ENCODE peak calls at places on chromosomes 3 and 15, in four cellular contexts. M is cardiac fibroblast, U is BJ, O is mammary epithelial cell. D is an unnamed sample.

GRCh38 chr3:38519651-38520050 is 23.5 kb downstream of the EXOG start:
- DNase-seq in U (no peak), M (no peak), O (no peak), D (no peak)

GRCh38 chr15:71097890-71098289 is 17.4 kb upstream of the THSD4 start:
- DNase-seq in M (no peak), O (no peak), U (no peak), D (no peak)

GRCh38 chr15:43958894-43959330 is 132.1 kb downstream of the WDR76 start:
- DNase-seq in M (peak; percentile 51), U (peak; percentile 73), O (peak; percentile 46), D (no peak)

GRCh38 chr3:35932995-35933394 is 293.7 kb downstream of the ARPP21 start:
- DNase-seq in O (peak; percentile 75), U (peak; percentile 57), M (peak; percentile 93), D (no peak)

GRCh38 chr3:85835857-85836470 is 877.2 kb downstream of the CADM2 start:
- DNase-seq in M (no peak), U (no peak), O (no peak), D (no peak)

GRCh38 chr3:185341616-185342457 is 21.1 kb upstream of the MAP3K13 start:
- DNase-seq in M (no peak), O (no peak), U (no peak), D (no peak)

GRCh38 chr3:36648241-36649034 is 115.9 kb downstream of the DCLK3 start:
- DNase-seq in O (peak; percentile 85), U (peak; percentile 96), M (peak; percentile 73), D (no peak)

GRCh38 chr15:76286231-76286879 is 24.9 kb downstream of the ETFA start:
- DNase-seq in M (peak; percentile 5), O (no peak), U (no peak), D (no peak)

GRCh38 chr15:68315035-68315434 is 37.5 kb downstream of the FEM1B start:
- DNase-seq in U (no peak), O (no peak), M (no peak), D (no peak)

GRCh38 chr3:11648735-11649134 is 5.0 kb upstream of the VGLL4 start:
- DNase-seq in M (no peak), O (no peak), U (no peak), D (no peak)

GRCh38 chr3:13479332-13479581 is 849 bp upstream of the HDAC11 start:
- DNase-seq in O (no peak), U (no peak), M (peak; percentile 41), D (no peak)

GRCh38 chr15:38283010-38283409 is 30.4 kb downstream of the SPRED1 start:
- DNase-seq in O (no peak), M (no peak), U (no peak), D (no peak)

GRCh38 chr3:155286745-155287144 is 6.7 kb downstream of the STRIT1 start:
- DNase-seq in M (no peak), O (peak; percentile 28), U (no peak), D (no peak)

GRCh38 chr3:129461461-129462146 is 21.6 kb downstream of the IFT122 start:
- DNase-seq in M (peak; percentile 79), U (no peak), O (peak; percentile 82), D (no peak)

DNA sequence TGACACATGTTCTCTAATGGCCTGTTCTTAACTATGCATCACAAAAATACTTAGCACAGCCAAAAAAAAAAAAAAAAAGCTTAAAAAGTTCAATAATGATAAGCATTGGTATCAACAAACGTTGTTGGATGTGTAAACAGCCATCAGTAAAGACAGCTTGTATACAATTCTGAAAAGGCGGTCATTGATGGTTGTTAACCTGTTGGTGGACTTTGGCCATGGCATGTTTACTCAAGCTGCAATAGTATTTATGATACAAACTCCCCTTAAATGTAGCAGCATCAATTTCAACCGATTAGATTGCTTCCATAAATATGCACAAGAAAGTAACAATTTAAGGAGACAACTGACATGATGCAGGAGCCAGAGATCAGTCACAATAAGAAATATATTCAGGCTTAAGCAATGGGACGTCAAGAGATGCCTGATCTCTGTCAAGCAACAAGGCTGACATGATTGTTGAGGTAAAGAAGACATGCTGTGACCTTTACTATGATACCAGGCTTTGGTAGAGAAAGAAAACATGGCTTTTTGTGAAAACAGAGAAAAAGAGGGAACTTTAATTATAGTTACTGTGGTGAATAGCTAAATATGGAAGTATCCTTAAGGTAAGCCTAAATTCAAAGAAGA is 14.2 kb upstream of the SLC7A14 start:
- DNase-seq in U (no peak), O (no peak), M (no peak), D (no peak)
- TF ChIP-seq CTCF in U (no peak), O (no peak), M (no peak), D (no peak)

GRCh38 chr3:33146791-33147445 is 33.1 kb downstream of the CRTAP start:
- DNase-seq in M (peak; percentile 60), U (no peak), O (no peak), D (no peak)

GRCh38 chr3:33145221-33145900 is 31.5 kb downstream of the CRTAP start:
- DNase-seq in O (no peak), U (no peak), M (no peak), D (no peak)

GRCh38 chr3:33141006-33141405 is 27.2 kb downstream of the CRTAP start:
- DNase-seq in O (no peak), M (no peak), U (no peak), D (no peak)

GRCh38 chr3:33145901-33146580 is 32.2 kb downstream of the CRTAP start:
- DNase-seq in U (no peak), M (no peak), O (no peak), D (no peak)

GRCh38 chr3:33144433-33144832 is 30.6 kb downstream of the CRTAP start:
- DNase-seq in O (no peak), M (no peak), U (no peak), D (no peak)
- TF ChIP-seq CTCF in O (peak; percentile 27), M (peak; percentile 40), U (peak; percentile 11), D (peak; percentile 45)

DNA sequence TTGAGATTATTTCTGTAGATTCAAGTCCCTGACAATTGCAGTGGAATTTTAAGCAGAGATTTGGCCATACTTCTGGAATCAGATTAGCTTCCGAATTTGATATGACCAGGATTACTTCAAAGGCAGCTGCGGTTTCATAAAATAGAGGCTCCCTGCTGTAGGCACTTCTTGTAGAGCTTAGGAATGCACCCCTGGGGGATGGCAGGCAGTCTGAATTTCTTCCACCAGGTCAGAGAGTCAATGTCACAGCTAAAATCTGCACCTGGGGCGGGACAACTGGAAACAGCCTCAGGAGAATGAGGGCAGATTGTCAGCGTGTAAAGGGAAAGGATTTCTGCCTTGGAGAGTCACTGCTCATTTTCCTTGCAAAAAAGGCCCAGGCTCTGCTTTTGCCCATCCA is 182.6 kb downstream of the ARRDC4 start:
- DNase-seq in M (no peak), U (no peak), O (no peak), D (no peak)
- TF ChIP-seq CTCF in M (no peak), U (no peak), O (no peak), D (no peak)

GRCh38 chr3:169390741-169391300 is 272.7 kb downstream of the MECOM start:
- DNase-seq in O (peak; percentile 16), U (no peak), M (peak; percentile 75), D (no peak)

GRCh38 chr3:169391672-169392071 is 271.8 kb downstream of the MECOM start:
- DNase-seq in O (no peak), U (no peak), M (no peak), D (no peak)

GRCh38 chr3:169389925-169390253 is 273.6 kb downstream of the MECOM start:
- DNase-seq in M (no peak), O (no peak), U (no peak), D (no peak)

GRCh38 chr3:169389211-169389924 is 274.1 kb downstream of the MECOM start:
- DNase-seq in O (no peak), M (peak; percentile 35), U (no peak), D (no peak)

DNA sequence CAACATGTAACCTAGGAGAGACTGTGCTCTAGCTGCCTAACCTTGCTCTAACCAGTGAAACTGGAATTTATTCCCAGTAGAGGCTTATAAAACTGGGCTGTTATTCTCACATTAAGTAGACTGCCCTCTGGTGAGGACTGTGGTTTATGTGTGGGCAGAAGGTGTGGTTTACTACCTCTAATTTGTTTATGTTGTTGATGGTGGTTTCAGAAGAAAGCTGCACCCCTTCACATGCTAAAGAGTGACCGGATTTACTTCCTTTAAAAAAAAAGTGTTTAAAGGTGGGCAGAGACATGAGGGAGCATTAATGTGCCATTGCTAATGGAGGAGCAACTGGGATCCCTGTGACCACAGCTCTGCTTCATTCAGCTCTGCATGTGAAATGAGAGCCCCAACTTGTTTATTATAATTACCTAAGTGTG is 273.2 kb downstream of the MECOM start:
- DNase-seq in U (no peak), M (peak; percentile 67), O (peak; percentile 49), D (no peak)
- TF ChIP-seq CTCF in U (no peak), M (no peak), O (peak; percentile 18), D (no peak)

GRCh38 chr3:74139648-74140047 is 474.8 kb downstream of the CNTN3 start:
- DNase-seq in O (no peak), U (no peak), M (no peak), D (no peak)
- TF ChIP-seq CTCF in O (peak; percentile 26), U (peak; percentile 29), M (peak; percentile 5), D (peak; percentile 33)

DNA sequence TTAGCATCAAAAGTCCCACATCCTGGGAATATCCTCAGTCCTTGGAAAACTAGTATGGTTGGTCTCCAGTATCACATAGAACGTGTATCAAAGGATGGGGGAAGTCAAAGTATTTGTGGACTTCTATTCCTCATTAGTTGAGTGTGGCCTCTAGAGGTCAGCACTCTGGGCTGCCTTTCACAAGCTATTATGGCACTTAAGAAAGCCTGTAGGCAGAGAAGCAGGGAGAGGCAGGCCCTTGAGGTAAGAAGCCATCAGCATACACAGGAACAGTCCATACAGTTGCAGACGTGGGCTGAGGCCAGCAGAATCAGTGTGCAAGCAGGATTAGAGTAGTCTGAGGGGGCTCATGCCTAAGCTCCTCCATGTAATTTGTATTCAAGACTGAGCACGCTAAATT is 341.7 kb downstream of the CLSTN2 start:
- DNase-seq in O (peak; percentile 20), M (peak; percentile 27), U (no peak), D (no peak)
- TF ChIP-seq CTCF in O (peak; percentile 43), M (no peak), U (peak; percentile 19), D (peak; percentile 45)

GRCh38 chr15:45167631-45168205 is 20.0 kb downstream of the SHF start:
- DNase-seq in U (no peak), O (no peak), M (no peak), D (no peak)
- TF ChIP-seq CTCF in U (no peak), O (no peak), M (no peak), D (peak; percentile 4)

DNA sequence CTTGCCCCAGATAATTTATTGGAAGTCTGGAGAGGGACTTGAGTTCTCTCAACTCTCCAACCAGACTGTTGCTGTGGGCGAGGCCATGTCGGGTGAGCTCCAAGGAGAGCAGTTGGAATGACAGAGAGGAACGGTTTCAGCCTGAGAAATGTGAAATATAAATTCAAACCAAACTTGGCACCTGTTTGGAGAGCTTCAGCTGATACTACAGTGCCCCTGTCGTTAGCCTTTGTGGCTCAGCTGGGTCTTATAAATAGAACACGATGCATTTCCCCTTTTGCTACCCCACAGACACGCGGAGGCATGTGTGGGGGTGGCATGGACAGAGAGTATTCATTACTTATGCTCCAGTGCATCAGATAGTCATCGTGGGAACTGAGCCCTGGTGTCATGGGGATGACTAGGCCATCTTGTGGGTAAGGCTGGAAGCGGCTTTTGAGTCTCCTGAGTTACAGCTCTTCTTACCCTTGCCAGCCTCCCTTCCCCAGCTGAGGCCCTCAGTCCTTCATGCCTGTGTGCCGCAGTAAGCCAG is 15.6 kb downstream of the SMAD3 start:
- DNase-seq in U (peak; percentile 55), O (peak; percentile 80), M (peak; percentile 75), D (no peak)
- TF ChIP-seq CTCF in U (peak; percentile 51), O (no peak), M (peak; percentile 16), D (no peak)

D was measured in type B pancreatic cell.